ENCODE peak calls at places on chromosomes 5 and 9, in ten cellular contexts. T is aorta; P is tibial artery; B is activated T-helper 2 cell treated with anti-CD3 and anti-CD28 coated beads, Interferon-gamma antibody, Interleukin-2, Interleukin-4, amounts not matched to agents 10 μg/mL and 5 μg/mL and 100 μg/mL, durations not matched to agents 14 hours and 24 hours and 36 hours; W is astrocyte of the hippocampus; L is cardiac muscle cell; I is activated CD4-positive, alpha-beta memory T cell treated with anti-CD3 and anti-CD28 coated beads, Interleukin-2, amount 10 ng/mL, durations not matched to agents 7 days and 5 days; Y is fibroblast of lung; U is activated T-helper 9 cell treated with anti-CD3 and anti-CD28 coated beads, Interleukin-2, amount 50 U/mL, for 16 hours; J is stomach. V is an unnamed sample.
A peak's percentile ranks its signal among the peaks of the same experiment; 100 is the strongest.

GRCh38 chr5:113199122-113199905 is 222.7 kb downstream of the DCP2 start:
- DNase-seq in L (no peak), T (no peak), Y (peak; percentile 75), W (peak; percentile 67), B (no peak), P (no peak), U (no peak), J (no peak), I (no peak), V (no peak)

GRCh38 chr9:125325821-125326220 is 64.2 kb downstream of the GAPVD1 start:
- DNase-seq in I (no peak), U (no peak), P (no peak), T (no peak), L (no peak), J (no peak), W (no peak), B (no peak), Y (no peak), V (peak; percentile 28)

GRCh38 chr9:87084407-87084806 is 137.1 kb upstream of the GAS1 start:
- DNase-seq in B (no peak), Y (no peak), P (no peak), J (no peak), W (no peak), L (no peak), U (no peak), T (no peak), I (no peak), V (no peak)

GRCh38 chr9:98536542-98537173 is 172.1 kb downstream of the GABBR2 start:
- DNase-seq in B (peak; percentile 13), W (no peak), T (peak; percentile 49), J (no peak), P (no peak), U (no peak), Y (no peak), I (peak; percentile 48), L (no peak), V (no peak)

GRCh38 chr9:112970939-112971338 is 41.1 kb downstream of the ZNF883 start:
- DNase-seq in P (no peak), T (no peak), U (no peak), L (no peak), Y (no peak), J (no peak), W (peak; percentile 7), B (no peak), I (no peak), V (no peak)

GRCh38 chr5:180138214-180138975 is 66.8 kb upstream of the RNF130 start:
- DNase-seq in W (no peak), T (no peak), Y (no peak), L (no peak), J (no peak), P (no peak), B (peak; percentile 3), U (no peak), I (peak; percentile 11), V (no peak)

GRCh38 chr9:7246917-7247538 is 489.3 kb downstream of the KDM4C start:
- DNase-seq in B (no peak), L (no peak), I (no peak), U (no peak), T (no peak), P (no peak), W (no peak), Y (peak; percentile 4), J (no peak), V (no peak)

GRCh38 chr9:9893837-9894236 is 719.0 kb downstream of the PTPRD start:
- DNase-seq in J (no peak), W (peak; percentile 4), Y (peak; percentile 1), I (no peak), P (no peak), B (no peak), T (no peak), L (no peak), U (no peak), V (no peak)

GRCh38 chr5:167688731-167689130 is 602.7 kb upstream of the WWC1 start:
- DNase-seq in Y (peak; percentile 68), U (no peak), L (no peak), W (no peak), J (no peak), T (no peak), I (no peak), P (no peak), B (no peak), V (no peak)

GRCh38 chr5:72013741-72014703 is 93.3 kb upstream of the MAP1B start:
- DNase-seq in Y (peak; percentile 76), L (peak; percentile 27), W (peak; percentile 86), I (no peak), P (no peak), T (no peak), J (no peak), B (no peak), U (no peak), V (no peak)

GRCh38 chr9:105039180-105039799 is 111.3 kb upstream of the ABCA1 start:
- DNase-seq in U (no peak), Y (no peak), W (no peak), L (no peak), B (no peak), T (no peak), I (no peak), J (no peak), P (no peak), V (no peak)

GRCh38 chr5:10133830-10134229 is 115.9 kb downstream of the ATPSCKMT start:
- DNase-seq in I (no peak), B (no peak), L (no peak), J (no peak), P (no peak), U (no peak), T (no peak), W (no peak), Y (no peak), V (no peak)

GRCh38 chr9:133371261-133371711 is 4.6 kb downstream of the SURF4 start:
- DNase-seq in B (peak; percentile 66), J (no peak), I (peak; percentile 83), Y (peak; percentile 52), U (peak; percentile 64), W (peak; percentile 62), T (no peak), P (no peak), L (no peak), V (no peak)

GRCh38 chr5:151471276-151471675 is 23.9 kb downstream of the SLC36A1 start:
- DNase-seq in W (no peak), U (no peak), Y (peak; percentile 5), B (no peak), I (no peak), T (no peak), P (no peak), L (no peak), J (no peak), V (no peak)

GRCh38 chr5:116650544-116650943 is 75.9 kb upstream of the SEMA6A start:
- DNase-seq in L (no peak), J (no peak), W (no peak), I (no peak), B (no peak), Y (no peak), T (no peak), U (no peak), P (no peak), V (no peak)

GRCh38 chr5:13609504-13609903 is 335.0 kb downstream of the DNAH5 start:
- DNase-seq in P (no peak), I (no peak), L (no peak), T (no peak), J (no peak), W (no peak), Y (no peak), B (no peak), U (no peak), V (no peak)

GRCh38 chr5:73380052-73380451 is 68.5 kb downstream of the FOXD1 start:
- DNase-seq in Y (peak; percentile 67), P (no peak), U (no peak), T (no peak), J (no peak), L (no peak), B (no peak), I (no peak), W (peak; percentile 42), V (no peak)

GRCh38 chr5:79330071-79330470 is 94.1 kb downstream of the JMY start:
- DNase-seq in I (no peak), B (no peak), J (no peak), Y (no peak), U (no peak), T (no peak), W (no peak), L (no peak), P (no peak), V (no peak)

GRCh38 chr9:21813575-21814473 is 11.4 kb downstream of the MTAP start:
- DNase-seq in B (peak; percentile 38), P (peak; percentile 61), L (peak; percentile 78), U (peak; percentile 14), I (peak; percentile 68), Y (peak; percentile 78), T (no peak), J (peak; percentile 66), W (peak; percentile 90), V (peak; percentile 64)

GRCh38 chr9:27422435-27422834 is 101.7 kb upstream of the IFNK start:
- DNase-seq in U (no peak), Y (no peak), W (no peak), T (no peak), B (no peak), I (no peak), J (no peak), L (no peak), P (no peak), V (no peak)

GRCh38 chr9:33082135-33082534 is 5.7 kb upstream of the SMU1 start:
- DNase-seq in B (no peak), W (no peak), J (peak; percentile 33), P (no peak), L (no peak), U (no peak), I (no peak), Y (no peak), T (no peak), V (no peak)

GRCh38 chr5:135069016-135069770 is 35.2 kb upstream of the PITX1 start:
- DNase-seq in B (no peak), U (no peak), P (no peak), L (no peak), Y (no peak), T (no peak), I (no peak), W (no peak), J (no peak), V (no peak)